ENCODE peak calls at places on chromosomes 5 and 9, in five cellular contexts. W is HCT116, R is esophagus squamous epithelium, U is transverse colon, A is body of pancreas. Z is an unnamed sample.
A peak's percentile ranks its signal among the peaks of the same experiment; 100 is the strongest.

GRCh38 chr9:7780261-7780988 is 19.2 kb downstream of the DMAC1 start:
- DNase-seq in W (no peak), R (no peak), U (no peak), A (no peak), Z (no peak)

GRCh38 chr5:163607256-163607655 is 101.8 kb downstream of the MAT2B start:
- DNase-seq in W (no peak), R (no peak), U (no peak), A (no peak), Z (no peak)

GRCh38 chr5:61578858-61579503 is 246.9 kb downstream of the ZSWIM6 start:
- DNase-seq in W (no peak), R (no peak), U (no peak), A (no peak), Z (no peak)

GRCh38 chr9:111605041-111605559 is 5.7 kb upstream of the PTGR1 start:
- DNase-seq in W (no peak), R (no peak), U (peak; percentile 25), A (no peak), Z (no peak)

GRCh38 chr5:176906126-176906525 is 7.0 kb upstream of the HK3 start:
- DNase-seq in W (no peak), R (no peak), U (no peak), A (no peak), Z (no peak)

GRCh38 chr5:173248481-173248880 is 13.5 kb upstream of the NKX2-5 start:
- DNase-seq in W (no peak), R (no peak), U (no peak), A (no peak), Z (no peak)

GRCh38 chr5:34674226-34674625 is 18.1 kb downstream of the RAI14 start:
- DNase-seq in W (no peak), R (no peak), U (no peak), A (no peak), Z (no peak)

GRCh38 chr9:34403554-34404380 is 27.1 kb upstream of the MYORG start:
- DNase-seq in W (peak; percentile 39), R (no peak), U (peak; percentile 71), A (peak; percentile 75), Z (no peak)

GRCh38 chr9:126423022-126423708 is 96.5 kb downstream of the MVB12B start:
- DNase-seq in W (no peak), R (no peak), U (no peak), A (no peak), Z (no peak)

GRCh38 chr5:150124596-150124995 is 31.0 kb downstream of the PDGFRB start:
- DNase-seq in W (no peak), R (no peak), U (no peak), A (no peak), Z (no peak)

GRCh38 chr9:133813749-133814585 is 75.8 kb upstream of the SARDH start:
- DNase-seq in W (no peak), R (no peak), U (no peak), A (peak; percentile 35), Z (peak; percentile 71)

GRCh38 chr9:1400983-1401382 is 350.8 kb downstream of the DMRT2 start:
- DNase-seq in W (no peak), R (no peak), U (no peak), A (no peak), Z (no peak)

GRCh38 chr5:110784901-110785300 is 46.1 kb downstream of the SLC25A46 start:
- DNase-seq in W (no peak), R (no peak), U (no peak), A (no peak), Z (no peak)

GRCh38 chr9:137710751-137711150 is 91.9 kb downstream of the EHMT1 start:
- DNase-seq in W (no peak), R (no peak), U (no peak), A (no peak), Z (no peak)
- H3K27ac ChIP-seq in W (no peak overlapping the region), R (no peak overlapping the region), U (no peak overlapping the region), A (no peak overlapping the region), Z (no peak overlapping the region)

GRCh38 chr5:95646569-95647330 is at the start of gene RFESD:
- DNase-seq in W (peak; percentile 91), R (peak; percentile 97), U (peak; percentile 100), A (peak; percentile 100), Z (peak; percentile 100)
- TF ChIP-seq POLR2A in W (peak; percentile 72), R (no peak), U (peak; percentile 97), A (peak; percentile 90), Z (peak; percentile 94)

DNA sequence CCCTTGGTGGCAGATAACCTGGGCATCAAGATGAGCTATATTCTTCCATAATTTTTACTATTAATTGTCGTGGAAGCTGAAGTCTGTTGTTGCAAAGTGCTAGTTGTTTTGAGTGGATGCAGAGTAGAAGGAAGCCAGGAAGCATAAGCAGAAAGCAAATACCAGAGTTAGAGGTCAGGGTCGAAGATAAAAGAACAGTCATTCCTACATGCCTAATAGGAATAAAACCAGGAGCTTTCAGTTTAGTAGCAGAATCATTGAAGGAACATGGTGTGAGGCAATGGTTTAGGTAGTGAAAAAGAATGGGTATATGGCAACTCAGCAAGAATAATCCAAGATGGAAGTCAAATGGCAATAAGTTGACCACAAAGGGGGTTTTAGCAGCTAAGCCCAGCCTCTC is 121.6 kb upstream of the FST start:
- DNase-seq in W (no peak), R (no peak), U (no peak), A (no peak), Z (no peak)
- H3K27ac ChIP-seq in W (no peak overlapping the region), R (no peak overlapping the region), U (no peak overlapping the region), A (no peak overlapping the region), Z (no peak overlapping the region)

GRCh38 chr9:128125575-128126354 is 1.8 kb downstream of the PTGES2 start:
- DNase-seq in W (no peak), R (no peak), U (no peak), A (peak; percentile 11), Z (no peak)
- TF ChIP-seq POLR2A in W (no peak), R (no peak), U (no peak), A (no peak), Z (no peak)

DNA sequence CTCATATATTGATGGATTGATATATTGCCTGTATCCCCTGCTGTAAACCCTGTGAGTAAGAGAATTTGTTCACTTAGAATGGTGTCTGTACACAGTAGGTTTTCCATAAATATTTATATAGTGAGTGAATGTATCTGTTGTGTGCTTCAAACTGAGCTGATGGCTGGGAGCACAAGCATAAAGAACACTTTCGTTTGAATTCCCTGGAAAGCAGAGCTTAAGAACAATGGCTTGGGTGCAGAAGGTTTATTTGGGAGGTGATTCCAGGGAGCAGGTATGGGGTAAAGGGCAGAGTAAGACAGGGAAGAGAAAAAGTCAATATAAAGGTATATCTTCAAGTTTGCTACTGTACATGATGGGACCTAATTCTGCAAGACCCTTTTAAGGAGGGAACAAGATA is 190.9 kb upstream of the TRIM32 start:
- DNase-seq in W (no peak), R (no peak), U (no peak), A (no peak), Z (no peak)
- H3K27ac ChIP-seq in W (no peak overlapping the region), R (no peak overlapping the region), U (no peak overlapping the region), A (no peak overlapping the region), Z (no peak overlapping the region)